ENCODE peak calls at places on chromosomes 16 and 17, in seven cellular contexts. Z is IMR-90, D is SK-N-SH, Y is stomach, L is PC-3, S is psoas muscle, H is OCI-LY7. C is an unnamed sample. For H3K4me1, the result is how much of the 10 kb centered on the place peaks cover.

GRCh38 chr16:9495824-9496223 is 404.4 kb downstream of the HAPSTR1 start:
- DNase-seq in Z (no peak), D (no peak), Y (no peak), L (no peak), S (no peak), H (no peak), C (no peak)

GRCh38 chr17:27985306-27985705 is 57.2 kb upstream of the NLK start:
- DNase-seq in Z (no peak), D (no peak), Y (no peak), L (no peak), S (no peak), H (no peak), C (no peak)

GRCh38 chr16:81560979-81561657 is 116.5 kb downstream of the CMIP start:
- DNase-seq in Z (peak), D (no peak), Y (no peak), L (peak), S (no peak), H (no peak), C (no peak)

GRCh38 chr17:7946441-7946840 is 14.4 kb downstream of the CNTROB start:
- DNase-seq in Z (no peak), D (no peak), Y (no peak), L (no peak), S (no peak), H (no peak), C (no peak)

GRCh38 chr17:50476545-50477315 is 1.9 kb upstream of the RSAD1 start:
- DNase-seq in Z (no peak), D (no peak), Y (no peak), L (no peak), S (no peak), H (no peak), C (no peak)

GRCh38 chr17:27294689-27295630 is 1.0 kb downstream of the WSB1 start:
- DNase-seq in Z (peak), D (peak), Y (peak), L (peak), S (no peak), H (peak), C (no peak)

GRCh38 chr16:143456-143855 is 5.0 kb upstream of the NPRL3 start:
- DNase-seq in Z (no peak), D (no peak), Y (no peak), L (no peak), S (no peak), H (no peak), C (no peak)

GRCh38 chr16:47013172-47013571 is 39.7 kb upstream of the DNAJA2 start:
- DNase-seq in Z (no peak), D (no peak), Y (no peak), L (no peak), S (no peak), H (no peak), C (no peak)

GRCh38 chr17:7884581-7885356 is 3.8 kb upstream of the CHD3 start:
- DNase-seq in Z (no peak), D (peak), Y (peak), L (no peak), S (peak), H (peak), C (peak)

GRCh38 chr17:77675411-77675810 is 283.1 kb upstream of the TNRC6C start:
- DNase-seq in Z (no peak), D (no peak), Y (no peak), L (no peak), S (no peak), H (no peak), C (no peak)

GRCh38 chr17:42674755-42675347 is 1.9 kb downstream of the PLEKHH3 start:
- DNase-seq in Z (no peak), D (no peak), Y (peak), L (no peak), S (peak), H (peak), C (no peak)

GRCh38 chr17:42675984-42676423 is 790 bp downstream of the PLEKHH3 start:
- DNase-seq in Z (peak), D (peak), Y (peak), L (peak), S (peak), H (peak), C (no peak)

GRCh38 chr17:42673266-42673884 is 3.4 kb downstream of the PLEKHH3 start:
- DNase-seq in Z (no peak), D (no peak), Y (no peak), L (no peak), S (no peak), H (no peak), C (no peak)

GRCh38 chr17:42675348-42675983 is 1.3 kb downstream of the PLEKHH3 start:
- DNase-seq in Z (no peak), D (peak), Y (peak), L (no peak), S (peak), H (peak), C (no peak)

GRCh38 chr17:42673885-42674754 is 2.7 kb downstream of the PLEKHH3 start:
- DNase-seq in Z (peak), D (peak), Y (peak), L (no peak), S (peak), H (peak), C (no peak)
- H3K4me3 ChIP-seq in Z (peak), D (peak), Y (peak), L (peak), S (peak), H (peak), C (peak)

GRCh38 chr16:50286681-50287080 is 20.3 kb downstream of the ADCY7 start:
- DNase-seq in Z (no peak), D (no peak), Y (no peak), L (no peak), S (no peak), H (no peak), C (no peak)

GRCh38 chr16:50282955-50283631 is 16.7 kb downstream of the ADCY7 start:
- DNase-seq in Z (no peak), D (no peak), Y (no peak), L (no peak), S (no peak), H (no peak), C (peak)

GRCh38 chr16:50288920-50289319 is 22.6 kb downstream of the ADCY7 start:
- DNase-seq in Z (no peak), D (no peak), Y (no peak), L (no peak), S (no peak), H (no peak), C (no peak)

GRCh38 chr16:50284131-50284911 is 18.0 kb downstream of the ADCY7 start:
- DNase-seq in Z (no peak), D (peak), Y (peak), L (no peak), S (peak), H (peak), C (peak)

DNA sequence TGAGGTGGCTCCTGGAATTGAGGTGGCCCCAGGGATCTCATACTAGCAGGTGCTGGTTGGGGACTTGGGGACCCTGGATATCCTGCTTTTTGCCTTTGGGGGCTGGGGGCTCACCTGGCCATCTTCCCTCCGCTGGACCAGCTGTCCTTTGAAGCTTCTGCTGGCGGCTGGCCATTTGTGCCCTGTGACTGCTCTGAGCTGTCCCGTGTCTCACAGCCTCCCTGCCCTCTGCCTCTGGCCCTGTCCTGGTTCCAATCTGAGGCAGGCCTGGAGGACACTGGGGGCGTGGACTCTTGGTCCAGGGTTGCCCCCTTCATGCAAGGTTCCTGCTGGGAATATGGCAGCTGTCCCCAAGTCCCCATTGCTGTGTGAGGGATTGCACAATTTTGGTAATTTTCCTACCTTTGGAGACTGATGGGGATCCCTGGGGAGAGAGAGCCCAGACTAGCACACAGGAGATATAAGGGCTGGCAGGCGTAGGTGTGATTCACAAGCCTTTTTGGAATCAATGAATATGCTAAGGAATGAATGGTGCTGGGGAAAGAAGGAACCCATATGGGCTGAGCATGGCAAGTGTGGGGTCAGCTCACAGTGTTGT is 19.2 kb downstream of the ADCY7 start:
- DNase-seq in Z (no peak), D (no peak), Y (no peak), L (no peak), S (no peak), H (no peak), C (peak)
- H3K4me1 ChIP-seq in Z (under half), D (under half), Y (under half), L (under half), S (under half), H (half or more), C (under half)

DNA sequence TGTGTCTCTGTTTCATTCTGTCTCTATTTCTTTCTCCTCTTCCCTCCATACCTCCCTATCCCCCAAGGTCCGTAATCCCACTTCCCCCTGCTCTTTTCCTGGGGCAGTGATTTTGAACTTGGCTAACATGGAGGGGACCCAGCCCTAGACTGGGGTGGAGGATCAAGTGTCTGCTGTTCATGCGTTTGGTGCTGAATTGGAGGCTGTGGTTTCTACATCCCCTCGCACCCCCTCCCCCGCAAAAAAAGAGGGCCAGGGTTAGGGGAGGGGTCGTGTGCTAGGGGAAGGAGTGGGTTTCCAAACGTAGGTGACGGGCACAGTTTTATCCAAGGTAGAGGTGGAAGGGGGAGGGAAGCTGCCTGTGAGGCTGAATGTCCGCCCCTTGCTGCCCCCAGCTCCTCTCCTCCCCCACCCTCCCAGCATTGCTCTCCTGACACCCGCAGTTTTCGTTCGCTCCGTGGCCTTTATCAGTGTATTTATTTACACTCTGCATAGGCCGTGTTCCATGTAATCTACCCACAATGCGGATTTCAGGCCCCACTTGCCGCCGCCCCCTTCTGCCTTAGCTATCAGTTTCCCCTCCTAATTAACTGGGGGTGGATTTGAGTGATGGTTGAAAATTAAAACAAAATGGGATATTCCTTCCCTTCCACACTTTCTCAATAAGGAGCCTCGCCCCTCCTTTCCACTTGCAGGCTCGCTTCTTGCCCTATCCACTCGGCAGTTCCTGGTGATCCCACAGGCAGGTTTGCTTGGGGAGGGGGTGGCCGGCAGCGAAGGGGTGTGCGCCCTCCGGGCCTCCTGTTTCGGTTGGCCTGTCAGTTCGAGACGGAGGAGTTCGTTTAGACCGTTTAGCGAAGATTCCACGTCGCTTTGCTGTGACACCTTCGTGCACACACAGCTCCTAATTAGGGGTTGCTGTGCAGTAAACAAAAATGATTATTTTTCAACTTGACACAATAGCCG is 2.0 kb downstream of the GNAO1 start:
- DNase-seq in Z (no peak), D (peak), Y (no peak), L (no peak), S (no peak), H (no peak), C (no peak)
- H3K4me3 ChIP-seq in Z (no peak), D (peak), Y (peak), L (no peak), S (peak), H (no peak), C (no peak)

GRCh38 chr17:19379306-19380075 is 1.2 kb downstream of the MAPK7 start:
- DNase-seq in Z (no peak), D (no peak), Y (no peak), L (no peak), S (no peak), H (no peak), C (no peak)
- H3K4me1 ChIP-seq in Z (under half), D (under half), Y (half or more), L (under half), S (under half), H (under half), C (under half)

GRCh38 chr17:21119247-21119944 is 7.4 kb upstream of the DHRS7B start:
- DNase-seq in Z (peak), D (peak), Y (peak), L (peak), S (peak), H (peak), C (peak)
- H3K4me3 ChIP-seq in Z (no peak), D (no peak), Y (no peak), L (peak), S (no peak), H (no peak), C (no peak)